ENCODE peak calls at places on chromosome 11, in five cellular contexts. A is A549, S is tibial nerve, W is K562, L is transverse colon. F is an unnamed sample.

GRCh38 chr11:67381244-67381972 is 8.0 kb upstream of the CLCF1 start:
- DNase-seq in A (no peak), S (no peak), W (no peak), L (no peak), F (peak; percentile 66)

GRCh38 chr11:118207079-118207478 is 17.7 kb downstream of the JAML start:
- DNase-seq in A (no peak), S (no peak), W (no peak), L (no peak), F (no peak)

GRCh38 chr11:11534981-11535380 is 86.8 kb downstream of the GALNT18 start:
- DNase-seq in A (no peak), S (no peak), W (no peak), L (no peak), F (no peak)

GRCh38 chr11:18588297-18589252 is at the start of gene UEVLD:
- DNase-seq in A (peak; percentile 93), S (peak; percentile 85), W (peak; percentile 94), L (peak; percentile 91), F (peak; percentile 96)

GRCh38 chr11:116148056-116148455 is 624.7 kb downstream of the BUD13 start:
- DNase-seq in A (no peak), S (no peak), W (no peak), L (no peak), F (no peak)

GRCh38 chr11:110529043-110529442 is 99.3 kb downstream of the FDX1 start:
- DNase-seq in A (peak; percentile 14), S (no peak), W (peak; percentile 23), L (no peak), F (no peak)

GRCh38 chr11:62604460-62605130 is 2.9 kb upstream of the MTA2 start:
- DNase-seq in A (peak; percentile 31), S (no peak), W (no peak), L (no peak), F (no peak)

GRCh38 chr11:36249271-36249670 is 40.0 kb downstream of the COMMD9 start:
- DNase-seq in A (no peak), S (no peak), W (no peak), L (no peak), F (no peak)

GRCh38 chr11:122020902-122021301 is 95.1 kb downstream of the BLID start:
- DNase-seq in A (peak; percentile 4), S (peak; percentile 54), W (no peak), L (no peak), F (no peak)

GRCh38 chr11:118437736-118438125 is 1.4 kb downstream of the KMT2A start:
- DNase-seq in A (no peak), S (peak; percentile 25), W (peak; percentile 54), L (peak; percentile 45), F (peak; percentile 67)

GRCh38 chr11:7538023-7538422 is 24.2 kb downstream of the PPFIBP2 start:
- DNase-seq in A (no peak), S (peak; percentile 58), W (no peak), L (no peak), F (peak; percentile 73)

GRCh38 chr11:27234043-27234668 is 128.9 kb downstream of the CCDC34 start:
- DNase-seq in A (peak; percentile 82), S (peak; percentile 38), W (no peak), L (peak; percentile 56), F (peak; percentile 75)

GRCh38 chr11:92941676-92942571 is 27.5 kb upstream of the MTNR1B start:
- DNase-seq in A (peak; percentile 33), S (no peak), W (peak; percentile 45), L (no peak), F (no peak)

GRCh38 chr11:118171274-118172062 is 5.0 kb downstream of the SCN2B start:
- DNase-seq in A (peak; percentile 37), S (peak; percentile 44), W (peak; percentile 90), L (peak; percentile 72), F (peak; percentile 85)

GRCh38 chr11:17765381-17766359 is 31.1 kb downstream of the KCNC1 start:
- DNase-seq in A (peak; percentile 17), S (no peak), W (no peak), L (no peak), F (no peak)

GRCh38 chr11:72478596-72479143 is 44.3 kb upstream of the CLPB start:
- DNase-seq in A (no peak), S (no peak), W (no peak), L (no peak), F (no peak)

GRCh38 chr11:38182126-38182907 is 1584.3 kb upstream of the RAG2 start:
- DNase-seq in A (no peak), S (no peak), W (no peak), L (no peak), F (no peak)

GRCh38 chr11:117220568-117220967 is 11.3 kb downstream of the PCSK7 start:
- DNase-seq in A (no peak), S (peak; percentile 55), W (no peak), L (no peak), F (peak; percentile 94)

GRCh38 chr11:64870176-64870892 is 8.1 kb downstream of the EHD1 start:
- DNase-seq in A (no peak), S (no peak), W (peak; percentile 84), L (peak; percentile 36), F (peak; percentile 81)

GRCh38 chr11:44167047-44167446 is 71.6 kb downstream of the EXT2 start:
- DNase-seq in A (no peak), S (no peak), W (no peak), L (no peak), F (no peak)

GRCh38 chr11:78168539-78169477 is 19.6 kb downstream of the KCTD21 start:
- DNase-seq in A (no peak), S (peak; percentile 85), W (no peak), L (peak; percentile 34), F (peak; percentile 91)

GRCh38 chr11:17585911-17586695 is 39.0 kb downstream of the OTOG start:
- DNase-seq in A (no peak), S (no peak), W (no peak), L (no peak), F (peak; percentile 26)

GRCh38 chr11:65997286-65997685 is 4.7 kb downstream of the EIF1AD start:
- DNase-seq in A (no peak), S (no peak), W (peak; percentile 31), L (no peak), F (no peak)

GRCh38 chr11:111370902-111371578 is 8.0 kb downstream of the POU2AF1 start:
- DNase-seq in A (no peak), S (no peak), W (no peak), L (no peak), F (no peak)

GRCh38 chr11:78840190-78840589 is 265.5 kb upstream of the NARS2 start:
- DNase-seq in A (no peak), S (no peak), W (no peak), L (no peak), F (no peak)

DNA sequence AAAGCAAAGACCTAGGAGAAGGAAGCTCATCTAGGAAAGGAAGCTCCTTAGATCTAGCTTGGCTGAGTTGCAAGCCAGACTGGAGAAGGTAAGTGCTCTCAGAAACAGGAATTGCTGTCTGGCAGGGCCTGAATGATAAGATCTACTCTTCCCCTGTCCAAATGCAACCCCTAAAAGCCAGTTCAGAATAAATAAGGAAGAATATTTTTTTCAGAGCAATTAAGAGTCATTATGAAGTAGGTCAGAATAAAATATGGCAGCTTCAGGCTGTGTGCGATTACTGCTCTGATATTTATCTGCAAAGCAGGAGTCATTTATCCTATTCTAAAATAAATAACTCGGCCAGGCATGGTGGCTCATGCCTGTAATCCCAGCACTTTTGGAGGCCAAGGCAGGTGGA is 82.1 kb downstream of the PIWIL4 start:
- DNase-seq in A (no peak), S (no peak), W (no peak), L (no peak), F (no peak)
- H3K4me1 ChIP-seq in A (no peaks in the 10 kb centered on the region), S (no peaks in the 10 kb centered on the region), W (no peaks in the 10 kb centered on the region), L (no peaks in the 10 kb centered on the region), F (no peaks in the 10 kb centered on the region)

GRCh38 chr11:47938791-47939560 is 41.4 kb upstream of the PTPRJ start:
- DNase-seq in A (no peak), S (no peak), W (no peak), L (no peak), F (no peak)

GRCh38 chr11:47944555-47945128 is 35.7 kb upstream of the PTPRJ start:
- DNase-seq in A (no peak), S (no peak), W (no peak), L (no peak), F (no peak)

GRCh38 chr11:47946682-47947575 is 33.4 kb upstream of the PTPRJ start:
- DNase-seq in A (peak; percentile 95), S (peak; percentile 77), W (peak; percentile 86), L (peak; percentile 73), F (peak; percentile 90)

GRCh38 chr11:47943721-47944554 is 36.4 kb upstream of the PTPRJ start:
- DNase-seq in A (peak; percentile 88), S (no peak), W (peak; percentile 78), L (no peak), F (no peak)

DNA sequence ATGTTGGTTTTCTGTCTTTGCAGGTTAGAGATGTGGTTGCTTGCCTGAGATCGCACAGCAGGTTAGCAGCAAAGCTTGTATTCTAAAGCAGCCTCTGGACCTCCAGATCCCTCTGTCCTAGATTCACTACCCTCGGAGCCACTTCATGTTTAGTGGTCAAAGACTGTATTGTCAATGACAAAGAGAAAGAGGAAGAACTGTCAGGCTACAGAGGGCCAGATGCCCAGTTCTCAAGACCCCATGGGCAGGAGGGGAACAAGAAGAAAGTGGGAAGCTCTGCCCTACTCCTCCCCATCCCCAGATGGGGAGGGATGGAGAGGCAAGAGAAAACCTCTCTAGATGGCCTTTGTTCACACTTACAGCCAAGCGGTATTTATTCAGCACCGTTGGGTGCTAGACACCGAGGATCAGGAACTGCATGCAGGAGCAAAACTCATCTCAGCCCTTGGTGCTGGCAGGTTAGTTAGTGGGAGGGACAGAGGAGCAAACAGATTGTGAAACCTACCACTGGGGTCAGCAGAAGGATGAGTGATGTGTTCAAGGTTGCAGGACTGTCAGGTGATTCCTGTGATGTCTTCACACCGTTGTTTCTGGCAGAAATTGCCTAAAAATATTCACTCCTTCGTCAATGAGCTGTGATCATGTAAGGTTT is 38.3 kb upstream of the PTPRJ start:
- DNase-seq in A (peak; percentile 78), S (no peak), W (no peak), L (no peak), F (no peak)
- TF ChIP-seq EP300 in A (peak; percentile 24), S (no peak), W (no peak), L (no peak), F (no peak)

GRCh38 chr11:3021125-3021524 is 29.0 kb upstream of the NAP1L4 start:
- DNase-seq in A (peak; percentile 52), S (no peak), W (peak; percentile 62), L (peak; percentile 61), F (no peak)

GRCh38 chr11:3022300-3022967 is 30.3 kb upstream of the NAP1L4 start:
- DNase-seq in A (no peak), S (no peak), W (no peak), L (no peak), F (no peak)

GRCh38 chr11:3020011-3020410 is 27.9 kb upstream of the NAP1L4 start:
- DNase-seq in A (no peak), S (no peak), W (no peak), L (no peak), F (no peak)

GRCh38 chr11:3026803-3027202 is 30.4 kb downstream of the CARS1 start:
- DNase-seq in A (no peak), S (no peak), W (no peak), L (no peak), F (no peak)

DNA sequence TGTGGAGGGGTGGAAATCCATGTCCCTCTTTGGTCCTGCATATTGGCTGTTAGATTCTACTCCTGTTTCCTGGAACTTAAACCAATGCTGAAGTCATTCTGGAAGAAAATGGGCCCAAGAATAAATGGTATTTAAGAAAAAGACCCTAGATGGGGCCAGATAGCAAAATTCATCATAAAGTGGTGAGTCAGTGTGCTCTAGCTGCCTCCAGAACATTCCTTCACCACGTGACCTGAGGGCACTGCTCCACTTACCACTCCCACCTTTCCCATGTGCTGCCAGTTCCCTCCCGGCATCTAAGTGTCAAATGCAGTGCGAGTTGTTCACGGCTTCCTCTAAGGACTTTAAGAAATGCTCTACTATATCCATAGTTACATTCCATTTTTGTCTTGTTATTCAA is 30.9 kb upstream of the NAP1L4 start:
- DNase-seq in A (no peak), S (no peak), W (no peak), L (no peak), F (no peak)
- TF ChIP-seq CTCF in A (no peak), S (no peak), W (no peak), L (no peak), F (no peak)

GRCh38 chr11:70525466-70525865 is 127.1 kb downstream of the CTTN start:
- DNase-seq in A (no peak), S (no peak), W (no peak), L (no peak), F (no peak)
- H3K4me1 ChIP-seq in A (no peaks in the 10 kb centered on the region), S (no peaks in the 10 kb centered on the region), W (peaks cover 13% of the 10 kb centered on the region), L (no peaks in the 10 kb centered on the region), F (no peaks in the 10 kb centered on the region)

F was measured in sigmoid colon.